ENCODE peak calls at places on chromosome 18, in six cellular contexts. K is PC-3, M is IMR-90, N is hepatocyte, H is tibial nerve, Q is H9. I is an unnamed sample. For H3K27me3 and H3K4me1, the result is how much of the 10 kb centered on the place peaks cover.

GRCh38 chr18:36828157-36828629 is 609 bp downstream of the TPGS2 start:
- DNase-seq in K (peak), M (peak), N (peak), H (no peak), Q (peak), I (peak)

GRCh38 chr18:77132369-77133050 is at the start of gene MBP:
- DNase-seq in K (peak), M (no peak), N (peak), H (no peak), Q (peak), I (no peak)

GRCh38 chr18:60984496-60984895 is 348.7 kb upstream of the CDH20 start:
- DNase-seq in K (no peak), M (peak), N (no peak), H (no peak), Q (no peak), I (no peak)

GRCh38 chr18:72410399-72410798 is 133.7 kb downstream of the CBLN2 start:
- DNase-seq in K (peak), M (no peak), N (no peak), H (no peak), Q (no peak), I (no peak)

GRCh38 chr18:42047721-42048120 is 92.7 kb downstream of the PIK3C3 start:
- DNase-seq in K (peak), M (peak), N (no peak), H (no peak), Q (no peak), I (no peak)

GRCh38 chr18:76593838-76594237 is 98.8 kb upstream of the ZNF516 start:
- DNase-seq in K (no peak), M (no peak), N (no peak), H (no peak), Q (no peak), I (no peak)

GRCh38 chr18:10401930-10402329 is 52.5 kb upstream of the APCDD1 start:
- DNase-seq in K (no peak), M (no peak), N (no peak), H (no peak), Q (no peak), I (no peak)

GRCh38 chr18:5998166-5998881 is 103.0 kb upstream of the TMEM200C start:
- DNase-seq in K (no peak), M (no peak), N (peak), H (no peak), Q (no peak), I (no peak)

GRCh38 chr18:79756143-79756500 is 41.6 kb upstream of the KCNG2 start:
- DNase-seq in K (no peak), M (no peak), N (no peak), H (no peak), Q (no peak), I (no peak)

GRCh38 chr18:59963229-59963628 is 63.4 kb downstream of the PMAIP1 start:
- DNase-seq in K (no peak), M (no peak), N (no peak), H (no peak), Q (no peak), I (no peak)

GRCh38 chr18:80243204-80243603 is 4.1 kb downstream of the PARD6G start:
- DNase-seq in K (no peak), M (no peak), N (no peak), H (no peak), Q (no peak), I (no peak)

GRCh38 chr18:8980496-8981402 is 121.8 kb upstream of the NDUFV2 start:
- DNase-seq in K (no peak), M (no peak), N (no peak), H (no peak), Q (no peak), I (no peak)

GRCh38 chr18:63378919-63379638 is 12.1 kb upstream of the KDSR start:
- DNase-seq in K (no peak), M (no peak), N (no peak), H (no peak), Q (no peak), I (no peak)

GRCh38 chr18:56823986-56824385 is 172.8 kb downstream of the WDR7 start:
- DNase-seq in K (no peak), M (no peak), N (no peak), H (no peak), Q (no peak), I (no peak)

GRCh38 chr18:77013777-77014525 is 118.6 kb downstream of the MBP start:
- DNase-seq in K (no peak), M (no peak), N (no peak), H (peak), Q (no peak), I (no peak)

GRCh38 chr18:68215931-68216330 is 499.0 kb downstream of the TMX3 start:
- DNase-seq in K (peak), M (peak), N (no peak), H (no peak), Q (no peak), I (peak)

GRCh38 chr18:23314672-23315071 is 138.4 kb upstream of the RIOK3 start:
- DNase-seq in K (no peak), M (no peak), N (no peak), H (no peak), Q (no peak), I (no peak)

GRCh38 chr18:73859998-73860397 is 287.6 kb downstream of the FBXO15 start:
- DNase-seq in K (no peak), M (no peak), N (no peak), H (no peak), Q (no peak), I (no peak)

GRCh38 chr18:35026407-35027061 is 14.7 kb upstream of the MAPRE2 start:
- DNase-seq in K (no peak), M (no peak), N (no peak), H (no peak), Q (peak), I (no peak)

GRCh38 chr18:9835112-9835755 is 50.5 kb upstream of the TXNDC2 start:
- DNase-seq in K (no peak), M (no peak), N (peak), H (no peak), Q (peak), I (peak)

GRCh38 chr18:74351354-74351753 is 35.7 kb downstream of the C18orf63 start:
- DNase-seq in K (peak), M (peak), N (no peak), H (no peak), Q (no peak), I (peak)

GRCh38 chr18:79608069-79608468 is 71.5 kb upstream of the CTDP1 start:
- DNase-seq in K (no peak), M (no peak), N (no peak), H (peak), Q (no peak), I (no peak)

GRCh38 chr18:60929966-60930365 is 403.3 kb upstream of the CDH20 start:
- DNase-seq in K (no peak), M (no peak), N (no peak), H (no peak), Q (no peak), I (no peak)

GRCh38 chr18:79507076-79507545 is 111.4 kb downstream of the NFATC1 start:
- DNase-seq in K (no peak), M (no peak), N (no peak), H (peak), Q (no peak), I (no peak)

GRCh38 chr18:77250501-77250925 is 865 bp downstream of the GALR1 start:
- DNase-seq in K (no peak), M (no peak), N (no peak), H (no peak), Q (peak), I (peak)

GRCh38 chr18:40868110-40868858 is 1086.8 kb upstream of the PIK3C3 start:
- DNase-seq in K (peak), M (peak), N (peak), H (no peak), Q (no peak), I (peak)

GRCh38 chr18:50866765-50867164 is 12.2 kb upstream of the ME2 start:
- DNase-seq in K (peak), M (no peak), N (no peak), H (no peak), Q (no peak), I (no peak)
- TF ChIP-seq CTCF in K (peak), M (peak), N (peak), H (peak), Q (no peak), I (peak)

GRCh38 chr18:48106498-48106897 is 176.0 kb upstream of the SMAD2 start:
- DNase-seq in K (no peak), M (no peak), N (no peak), H (no peak), Q (no peak), I (no peak)
- H3K27me3 ChIP-seq in K (under half), M (under half), N (under half), H (under half), Q (under half), I (half or more)

GRCh38 chr18:24656571-24656971 is 196.1 kb downstream of the HRH4 start:
- DNase-seq in K (peak), M (peak), N (no peak), H (no peak), Q (no peak), I (peak)
- H3K4me1 ChIP-seq in K (under half), M (under half), N (under half), H (under half), Q (under half), I (under half)

DNA sequence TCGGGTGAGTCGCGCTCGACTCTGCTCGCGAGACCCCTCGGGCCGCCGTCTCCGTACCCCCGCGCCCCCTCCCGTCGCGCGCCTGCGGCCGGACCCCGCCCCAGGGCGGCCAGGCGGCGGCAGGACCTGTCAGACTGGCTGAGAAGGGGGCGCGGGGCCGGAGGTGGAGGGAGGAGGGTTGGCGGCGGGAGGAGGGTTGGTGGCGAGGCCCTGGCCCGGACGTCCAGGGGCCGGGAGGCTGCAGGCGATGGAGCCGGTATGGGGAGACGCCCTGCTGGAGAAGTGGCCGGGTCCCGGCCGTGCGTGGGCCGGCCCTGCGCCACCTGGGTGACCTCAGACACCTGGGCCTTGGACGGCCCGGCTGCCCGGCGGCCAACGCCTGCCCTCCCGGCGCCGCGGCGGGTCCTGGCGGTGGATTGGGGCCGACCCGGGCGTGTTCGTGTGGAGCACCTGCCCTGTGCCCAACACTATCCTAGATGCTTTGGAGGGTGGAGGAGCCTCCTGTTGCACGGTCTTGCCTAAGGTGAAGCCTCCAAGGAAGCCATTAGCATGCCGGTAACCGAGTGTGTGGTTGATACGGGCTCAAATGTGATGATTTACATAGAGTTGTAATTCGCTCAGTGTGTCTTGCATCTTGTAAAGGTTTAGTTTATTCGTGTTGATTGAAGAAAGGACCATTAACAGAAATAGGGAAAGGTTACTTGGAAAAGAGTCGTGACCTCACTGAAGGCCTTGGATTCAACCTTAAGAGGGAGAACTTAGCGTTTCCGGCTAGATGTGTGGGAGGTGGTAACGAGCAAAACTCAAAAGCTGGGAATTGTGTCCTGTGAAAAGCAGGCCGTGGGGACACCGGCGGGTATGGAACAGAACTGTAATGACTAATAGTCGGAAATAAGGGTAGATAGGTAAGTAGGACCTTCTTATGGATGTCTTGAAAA is 570 bp downstream of the MYL12B start:
- DNase-seq in K (peak), M (no peak), N (peak), H (no peak), Q (no peak), I (no peak)
- TF ChIP-seq CTCF in K (no peak), M (no peak), N (no peak), H (no peak), Q (no peak), I (no peak)

DNA sequence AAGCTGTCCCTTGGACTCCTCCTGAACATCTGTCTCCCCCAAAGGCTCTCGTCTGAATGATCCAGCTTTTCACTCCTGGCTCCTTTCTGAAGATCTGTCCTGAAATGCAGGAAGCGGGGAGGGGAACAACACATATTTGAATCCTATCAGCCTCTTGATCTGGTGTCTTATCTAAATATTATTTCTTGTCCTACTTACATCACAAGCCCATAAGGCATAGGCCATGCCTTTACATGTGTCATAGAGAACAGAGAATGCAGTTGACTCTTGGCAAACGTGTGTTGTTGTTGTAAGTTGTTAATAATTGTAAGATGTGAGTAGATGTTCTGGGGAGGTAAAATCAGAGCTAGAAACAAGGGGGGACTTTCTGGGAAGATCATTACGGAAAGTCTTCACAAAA is 57.4 kb downstream of the GATA6 start:
- DNase-seq in K (no peak), M (peak), N (no peak), H (no peak), Q (no peak), I (no peak)
- H3K27me3 ChIP-seq in K (under half), M (under half), N (under half), H (under half), Q (under half), I (under half)

GRCh38 chr18:48874701-48875162 is 76.0 kb downstream of the SMAD7 start:
- DNase-seq in K (no peak), M (no peak), N (no peak), H (no peak), Q (no peak), I (no peak)

GRCh38 chr18:48876590-48876989 is 74.2 kb downstream of the SMAD7 start:
- DNase-seq in K (no peak), M (no peak), N (no peak), H (no peak), Q (no peak), I (no peak)

GRCh38 chr18:48875314-48875941 is 75.3 kb downstream of the SMAD7 start:
- DNase-seq in K (no peak), M (no peak), N (no peak), H (no peak), Q (no peak), I (no peak)

GRCh38 chr18:48874233-48874632 is 76.5 kb downstream of the SMAD7 start:
- DNase-seq in K (no peak), M (no peak), N (no peak), H (no peak), Q (no peak), I (no peak)

DNA sequence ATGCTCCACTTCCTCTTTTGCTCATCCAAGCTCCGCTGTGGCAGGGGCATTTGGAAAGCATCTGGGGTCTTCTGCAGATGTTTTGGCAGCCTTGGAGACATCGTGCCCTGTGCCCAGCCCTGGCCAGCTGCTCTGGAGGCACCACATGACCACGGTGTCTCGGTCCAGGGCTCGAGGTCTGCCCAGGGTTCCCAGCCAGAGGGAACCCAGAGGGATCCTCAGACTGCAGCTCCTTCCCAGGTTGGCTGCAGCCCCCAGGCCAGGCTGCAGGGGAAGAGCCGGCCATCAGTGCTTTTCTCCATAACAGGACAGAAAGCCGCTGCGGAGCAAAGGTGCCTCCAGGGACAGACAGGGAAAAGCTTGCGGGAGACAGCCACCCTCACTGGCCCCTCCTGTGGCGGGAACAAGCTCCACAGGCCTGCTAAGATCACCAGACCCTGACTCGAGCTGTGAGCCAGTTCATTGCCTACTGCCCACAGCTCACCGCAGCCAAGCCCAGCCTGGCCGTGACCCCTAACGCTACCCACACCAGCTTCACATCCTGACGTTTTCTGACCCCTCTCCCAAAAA is 74.7 kb downstream of the SMAD7 start:
- DNase-seq in K (no peak), M (no peak), N (peak), H (no peak), Q (peak), I (no peak)
- H3K4me1 ChIP-seq in K (under half), M (under half), N (under half), H (under half), Q (under half), I (under half)

DNA sequence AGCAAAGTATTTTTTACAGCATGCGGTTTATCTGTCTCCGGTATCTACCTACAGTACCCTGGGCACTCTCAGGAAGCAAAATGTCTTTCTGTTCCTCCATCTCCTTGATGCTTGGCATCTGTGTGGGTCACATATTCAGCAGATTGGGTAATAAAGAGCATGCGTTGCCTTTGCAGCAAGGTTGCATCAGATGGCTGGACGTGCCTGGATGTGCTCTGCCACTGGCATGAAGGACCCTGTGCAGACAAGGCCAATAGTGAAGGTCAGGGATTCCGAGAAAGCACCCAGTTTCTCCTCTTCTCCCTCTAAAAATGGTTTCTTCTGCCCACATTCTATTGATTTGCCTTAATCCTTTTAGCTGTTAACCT is 9.6 kb downstream of the CTIF start:
- DNase-seq in K (no peak), M (no peak), N (peak), H (no peak), Q (no peak), I (no peak)
- TF ChIP-seq CTCF in K (no peak), M (no peak), N (no peak), H (no peak), Q (no peak), I (no peak)

GRCh38 chr18:570256-570655 is 9.9 kb upstream of the CETN1 start:
- DNase-seq in K (no peak), M (no peak), N (no peak), H (no peak), Q (no peak), I (no peak)

GRCh38 chr18:564708-565561 is 15.2 kb upstream of the CETN1 start:
- DNase-seq in K (no peak), M (no peak), N (no peak), H (no peak), Q (no peak), I (no peak)

GRCh38 chr18:565562-566061 is 14.6 kb upstream of the CETN1 start:
- DNase-seq in K (no peak), M (no peak), N (no peak), H (no peak), Q (no peak), I (no peak)

GRCh38 chr18:567119-567518 is 13.1 kb upstream of the CETN1 start:
- DNase-seq in K (no peak), M (no peak), N (no peak), H (no peak), Q (no peak), I (no peak)

GRCh38 chr18:568731-569130 is 11.4 kb upstream of the CETN1 start:
- DNase-seq in K (no peak), M (no peak), N (no peak), H (no peak), Q (no peak), I (no peak)
- H3K27me3 ChIP-seq in K (half or more), M (under half), N (under half), H (under half), Q (under half), I (under half)

I was measured in foreskin keratinocyte.